ENCODE peak calls at places on chromosomes 12 and 14, in nine cellular contexts. One of them, this sample, is unnamed.
A peak's percentile ranks its signal among the peaks of the same experiment; 100 is the strongest.

GRCh38 chr14:50822501-50823042 is 8.4 kb downstream of the NIN start:
- DNase-seq in psoas muscle: peak; percentile 43
- DNase-seq in heart right ventricle: no peak
- DNase-seq in right lobe of liver: no peak
- DNase-seq in left ventricle myocardium inferior: no peak
- DNase-seq in stomach: no peak
- DNase-seq in PC-9: no peak
- DNase-seq in endothelial cell of umbilical vein: no peak
- DNase-seq in pancreas: no peak
- DNase-seq in this sample: no peak

GRCh38 chr12:6091786-6092566 is 32.5 kb downstream of the VWF start:
- DNase-seq in psoas muscle: no peak
- DNase-seq in heart right ventricle: no peak
- DNase-seq in right lobe of liver: no peak
- DNase-seq in left ventricle myocardium inferior: no peak
- DNase-seq in stomach: no peak
- DNase-seq in PC-9: no peak
- DNase-seq in endothelial cell of umbilical vein: no peak
- DNase-seq in pancreas: no peak
- DNase-seq in this sample: no peak

GRCh38 chr12:97572220-97572619 is 109.6 kb downstream of the RMST start:
- DNase-seq in psoas muscle: no peak
- DNase-seq in heart right ventricle: no peak
- DNase-seq in right lobe of liver: no peak
- DNase-seq in left ventricle myocardium inferior: no peak
- DNase-seq in stomach: no peak
- DNase-seq in PC-9: peak; percentile 62
- DNase-seq in endothelial cell of umbilical vein: no peak
- DNase-seq in pancreas: no peak
- DNase-seq in this sample: no peak

GRCh38 chr12:12533238-12533829 is 29.3 kb downstream of the DUSP16 start:
- DNase-seq in psoas muscle: no peak
- DNase-seq in heart right ventricle: peak; percentile 27
- DNase-seq in right lobe of liver: peak; percentile 15
- DNase-seq in left ventricle myocardium inferior: peak; percentile 34
- DNase-seq in stomach: peak; percentile 78
- DNase-seq in PC-9: peak; percentile 60
- DNase-seq in endothelial cell of umbilical vein: no peak
- DNase-seq in pancreas: peak; percentile 70
- DNase-seq in this sample: no peak

GRCh38 chr14:75310295-75311059 is 31.8 kb downstream of the FOS start:
- DNase-seq in psoas muscle: peak; percentile 84
- DNase-seq in heart right ventricle: peak; percentile 91
- DNase-seq in right lobe of liver: peak; percentile 42
- DNase-seq in left ventricle myocardium inferior: peak; percentile 89
- DNase-seq in stomach: peak; percentile 74
- DNase-seq in PC-9: peak; percentile 54
- DNase-seq in endothelial cell of umbilical vein: peak; percentile 90
- DNase-seq in pancreas: peak; percentile 92
- DNase-seq in this sample: peak; percentile 97

GRCh38 chr14:58730793-58731464 is 93.2 kb downstream of the DACT1 start:
- DNase-seq in psoas muscle: no peak
- DNase-seq in heart right ventricle: no peak
- DNase-seq in right lobe of liver: no peak
- DNase-seq in left ventricle myocardium inferior: no peak
- DNase-seq in stomach: no peak
- DNase-seq in PC-9: no peak
- DNase-seq in endothelial cell of umbilical vein: no peak
- DNase-seq in pancreas: no peak
- DNase-seq in this sample: no peak

GRCh38 chr12:89861086-89861485 is 152.4 kb upstream of the ATP2B1 start:
- DNase-seq in psoas muscle: no peak
- DNase-seq in heart right ventricle: no peak
- DNase-seq in right lobe of liver: no peak
- DNase-seq in left ventricle myocardium inferior: no peak
- DNase-seq in stomach: no peak
- DNase-seq in PC-9: no peak
- DNase-seq in endothelial cell of umbilical vein: no peak
- DNase-seq in pancreas: no peak
- DNase-seq in this sample: no peak

GRCh38 chr12:40158592-40159111 is 52.8 kb upstream of the SLC2A13 start:
- DNase-seq in psoas muscle: no peak
- DNase-seq in heart right ventricle: no peak
- DNase-seq in right lobe of liver: no peak
- DNase-seq in left ventricle myocardium inferior: no peak
- DNase-seq in stomach: no peak
- DNase-seq in PC-9: no peak
- DNase-seq in endothelial cell of umbilical vein: no peak
- DNase-seq in pancreas: no peak
- DNase-seq in this sample: no peak

GRCh38 chr14:89616425-89617141 is 199.6 kb upstream of the FOXN3 start:
- DNase-seq in psoas muscle: no peak
- DNase-seq in heart right ventricle: no peak
- DNase-seq in right lobe of liver: no peak
- DNase-seq in left ventricle myocardium inferior: no peak
- DNase-seq in stomach: no peak
- DNase-seq in PC-9: no peak
- DNase-seq in endothelial cell of umbilical vein: peak; percentile 28
- DNase-seq in pancreas: no peak
- DNase-seq in this sample: no peak

GRCh38 chr12:62190081-62190480 is 70.1 kb upstream of the USP15 start:
- DNase-seq in psoas muscle: no peak
- DNase-seq in heart right ventricle: no peak
- DNase-seq in right lobe of liver: no peak
- DNase-seq in left ventricle myocardium inferior: no peak
- DNase-seq in stomach: no peak
- DNase-seq in PC-9: no peak
- DNase-seq in endothelial cell of umbilical vein: no peak
- DNase-seq in pancreas: no peak
- DNase-seq in this sample: no peak

GRCh38 chr14:50875359-50876090 is 3.7 kb downstream of the ABHD12B start:
- DNase-seq in psoas muscle: no peak
- DNase-seq in heart right ventricle: no peak
- DNase-seq in right lobe of liver: no peak
- DNase-seq in left ventricle myocardium inferior: no peak
- DNase-seq in stomach: no peak
- DNase-seq in PC-9: no peak
- DNase-seq in endothelial cell of umbilical vein: no peak
- DNase-seq in pancreas: no peak
- DNase-seq in this sample: no peak

GRCh38 chr12:46998811-46999368 is 80.5 kb upstream of the PCED1B start:
- DNase-seq in psoas muscle: no peak
- DNase-seq in heart right ventricle: no peak
- DNase-seq in right lobe of liver: no peak
- DNase-seq in left ventricle myocardium inferior: no peak
- DNase-seq in stomach: no peak
- DNase-seq in PC-9: peak; percentile 74
- DNase-seq in endothelial cell of umbilical vein: peak; percentile 8
- DNase-seq in pancreas: no peak
- DNase-seq in this sample: no peak

GRCh38 chr14:23568600-23569310 is 1.2 kb upstream of the AP1G2 start:
- DNase-seq in psoas muscle: no peak
- DNase-seq in heart right ventricle: no peak
- DNase-seq in right lobe of liver: no peak
- DNase-seq in left ventricle myocardium inferior: no peak
- DNase-seq in stomach: no peak
- DNase-seq in PC-9: no peak
- DNase-seq in endothelial cell of umbilical vein: no peak
- DNase-seq in pancreas: no peak
- DNase-seq in this sample: no peak

GRCh38 chr14:76958975-76959710 is 69.4 kb downstream of the IRF2BPL start:
- DNase-seq in psoas muscle: no peak
- DNase-seq in heart right ventricle: peak; percentile 36
- DNase-seq in right lobe of liver: no peak
- DNase-seq in left ventricle myocardium inferior: no peak
- DNase-seq in stomach: no peak
- DNase-seq in PC-9: peak; percentile 96
- DNase-seq in endothelial cell of umbilical vein: peak; percentile 67
- DNase-seq in pancreas: no peak
- DNase-seq in this sample: peak; percentile 80

GRCh38 chr12:12046401-12046800 is 24.3 kb upstream of the BCL2L14 start:
- DNase-seq in psoas muscle: no peak
- DNase-seq in heart right ventricle: no peak
- DNase-seq in right lobe of liver: no peak
- DNase-seq in left ventricle myocardium inferior: no peak
- DNase-seq in stomach: no peak
- DNase-seq in PC-9: no peak
- DNase-seq in endothelial cell of umbilical vein: no peak
- DNase-seq in pancreas: no peak
- DNase-seq in this sample: no peak

GRCh38 chr12:124753230-124753595 is 110.5 kb downstream of the SCARB1 start:
- DNase-seq in psoas muscle: no peak
- DNase-seq in heart right ventricle: no peak
- DNase-seq in right lobe of liver: no peak
- DNase-seq in left ventricle myocardium inferior: no peak
- DNase-seq in stomach: no peak
- DNase-seq in PC-9: no peak
- DNase-seq in endothelial cell of umbilical vein: no peak
- DNase-seq in pancreas: no peak
- DNase-seq in this sample: no peak

GRCh38 chr14:53534841-53535240 is 381.7 kb upstream of the DDHD1 start:
- DNase-seq in psoas muscle: no peak
- DNase-seq in heart right ventricle: no peak
- DNase-seq in right lobe of liver: no peak
- DNase-seq in left ventricle myocardium inferior: no peak
- DNase-seq in stomach: no peak
- DNase-seq in PC-9: no peak
- DNase-seq in endothelial cell of umbilical vein: no peak
- DNase-seq in pancreas: no peak
- DNase-seq in this sample: no peak

GRCh38 chr12:40010899-40011774 is 94.7 kb downstream of the SLC2A13 start:
- DNase-seq in psoas muscle: no peak
- DNase-seq in heart right ventricle: no peak
- DNase-seq in right lobe of liver: no peak
- DNase-seq in left ventricle myocardium inferior: no peak
- DNase-seq in stomach: peak; percentile 45
- DNase-seq in PC-9: peak; percentile 41
- DNase-seq in endothelial cell of umbilical vein: peak; percentile 63
- DNase-seq in pancreas: no peak
- DNase-seq in this sample: peak; percentile 77

GRCh38 chr12:8687846-8688601 is 9.8 kb upstream of the RIMKLB start:
- DNase-seq in psoas muscle: peak; percentile 32
- DNase-seq in heart right ventricle: no peak
- DNase-seq in right lobe of liver: no peak
- DNase-seq in left ventricle myocardium inferior: no peak
- DNase-seq in stomach: no peak
- DNase-seq in PC-9: peak; percentile 59
- DNase-seq in endothelial cell of umbilical vein: peak; percentile 97
- DNase-seq in pancreas: no peak
- DNase-seq in this sample: no peak

DNA sequence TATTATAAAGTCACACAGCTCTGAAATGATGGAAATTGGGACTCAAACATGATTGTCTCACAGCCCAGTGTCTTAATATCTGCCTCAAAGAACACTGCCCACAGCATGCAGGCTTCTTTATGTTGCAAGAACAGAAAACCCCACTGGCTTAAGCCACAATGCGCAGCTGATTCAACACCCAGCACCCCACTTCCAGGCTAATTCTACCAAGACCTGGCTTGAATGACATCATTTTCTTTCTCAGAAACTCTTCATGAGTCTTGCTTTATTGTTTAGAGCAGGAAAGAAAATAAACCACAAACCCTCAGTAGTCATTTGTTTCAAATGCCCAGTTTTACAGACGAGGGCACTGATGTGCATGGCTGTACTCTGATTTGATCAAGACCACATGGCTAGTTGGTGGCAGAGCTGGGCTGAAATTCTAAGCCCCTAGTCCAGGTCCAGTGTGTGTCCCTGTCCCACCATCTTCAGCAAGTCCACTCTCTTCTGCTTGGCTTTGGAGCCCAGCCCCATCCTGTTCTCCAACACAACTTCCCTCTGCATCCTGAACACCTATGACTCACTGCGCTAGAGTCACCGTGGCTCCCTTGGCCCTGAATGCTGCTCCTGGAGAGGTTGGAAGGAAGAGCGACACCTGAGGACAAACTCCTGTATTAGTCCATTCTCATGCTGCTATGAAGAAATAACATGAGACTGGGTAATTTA is 50.3 kb upstream of the SRSF5 start:
- DNase-seq in psoas muscle: no peak
- DNase-seq in heart right ventricle: no peak
- DNase-seq in right lobe of liver: no peak
- DNase-seq in left ventricle myocardium inferior: peak; percentile 16
- DNase-seq in stomach: no peak
- DNase-seq in PC-9: no peak
- DNase-seq in endothelial cell of umbilical vein: peak; percentile 87
- DNase-seq in pancreas: no peak
- DNase-seq in this sample: no peak
- TF ChIP-seq CTCF in psoas muscle: no peak
- TF ChIP-seq CTCF in heart right ventricle: no peak
- TF ChIP-seq CTCF in right lobe of liver: no peak
- TF ChIP-seq CTCF in left ventricle myocardium inferior: no peak
- TF ChIP-seq CTCF in stomach: no peak
- TF ChIP-seq CTCF in PC-9: no peak
- TF ChIP-seq CTCF in endothelial cell of umbilical vein: peak; percentile 5
- TF ChIP-seq CTCF in pancreas: no peak
- TF ChIP-seq CTCF in this sample: no peak

DNA sequence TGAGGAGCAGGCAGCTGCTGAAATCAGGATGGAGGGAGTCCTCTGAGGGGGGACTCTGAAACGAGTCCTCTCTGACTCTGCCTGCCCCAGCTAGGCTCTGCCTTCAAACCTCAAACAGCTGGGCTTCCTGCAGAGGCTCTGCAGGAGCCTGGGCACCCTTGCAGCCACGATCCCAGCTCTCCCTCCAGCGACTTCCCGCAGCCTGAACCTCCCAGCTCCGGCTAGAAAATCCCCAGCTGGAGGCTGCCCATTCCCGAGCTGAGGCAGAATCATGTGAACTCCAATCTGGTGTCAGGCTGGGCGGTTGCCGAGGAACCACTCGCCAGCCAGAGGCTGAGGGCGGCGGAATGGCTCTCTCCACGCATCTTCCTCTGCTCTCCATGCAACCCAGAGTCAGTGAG is at the start of gene GPR68:
- DNase-seq in psoas muscle: peak; percentile 53
- DNase-seq in heart right ventricle: peak; percentile 53
- DNase-seq in right lobe of liver: no peak
- DNase-seq in left ventricle myocardium inferior: peak; percentile 58
- DNase-seq in stomach: peak; percentile 57
- DNase-seq in PC-9: no peak
- DNase-seq in endothelial cell of umbilical vein: no peak
- DNase-seq in pancreas: no peak
- DNase-seq in this sample: peak; percentile 63
- H3K4me1 ChIP-seq in psoas muscle: no peaks in the 10 kb centered on the region
- H3K4me1 ChIP-seq in heart right ventricle: no peaks in the 10 kb centered on the region
- H3K4me1 ChIP-seq in right lobe of liver: no peaks in the 10 kb centered on the region
- H3K4me1 ChIP-seq in left ventricle myocardium inferior: peaks cover 5% of the 10 kb centered on the region
- H3K4me1 ChIP-seq in stomach: peaks cover 25% of the 10 kb centered on the region
- H3K4me1 ChIP-seq in PC-9: no peaks in the 10 kb centered on the region
- H3K4me1 ChIP-seq in endothelial cell of umbilical vein: peaks cover 19% of the 10 kb centered on the region
- H3K4me1 ChIP-seq in pancreas: no peaks in the 10 kb centered on the region
- H3K4me1 ChIP-seq in this sample: peaks cover 26% of the 10 kb centered on the region

GRCh38 chr14:92352158-92352985 is 29.4 kb downstream of the SLC24A4 start:
- DNase-seq in psoas muscle: no peak
- DNase-seq in heart right ventricle: no peak
- DNase-seq in right lobe of liver: no peak
- DNase-seq in left ventricle myocardium inferior: no peak
- DNase-seq in stomach: no peak
- DNase-seq in PC-9: no peak
- DNase-seq in endothelial cell of umbilical vein: no peak
- DNase-seq in pancreas: no peak
- DNase-seq in this sample: no peak
- TF ChIP-seq CTCF in psoas muscle: no peak
- TF ChIP-seq CTCF in heart right ventricle: no peak
- TF ChIP-seq CTCF in right lobe of liver: peak; percentile 21
- TF ChIP-seq CTCF in left ventricle myocardium inferior: no peak
- TF ChIP-seq CTCF in stomach: no peak
- TF ChIP-seq CTCF in PC-9: peak; percentile 74
- TF ChIP-seq CTCF in endothelial cell of umbilical vein: peak; percentile 13
- TF ChIP-seq CTCF in pancreas: no peak
- TF ChIP-seq CTCF in this sample: no peak

GRCh38 chr12:96255077-96255476 is 60.9 kb downstream of the ELK3 start:
- DNase-seq in psoas muscle: peak; percentile 59
- DNase-seq in heart right ventricle: peak; percentile 38
- DNase-seq in right lobe of liver: no peak
- DNase-seq in left ventricle myocardium inferior: peak; percentile 61
- DNase-seq in stomach: no peak
- DNase-seq in PC-9: no peak
- DNase-seq in endothelial cell of umbilical vein: peak; percentile 99
- DNase-seq in pancreas: no peak
- DNase-seq in this sample: peak; percentile 89
- H3K4me1 ChIP-seq in psoas muscle: no peaks in the 10 kb centered on the region
- H3K4me1 ChIP-seq in heart right ventricle: peaks cover 38% of the 10 kb centered on the region
- H3K4me1 ChIP-seq in right lobe of liver: peaks cover 25% of the 10 kb centered on the region
- H3K4me1 ChIP-seq in left ventricle myocardium inferior: peaks cover 80% of the 10 kb centered on the region
- H3K4me1 ChIP-seq in stomach: peaks cover 27% of the 10 kb centered on the region
- H3K4me1 ChIP-seq in PC-9: no peaks in the 10 kb centered on the region
- H3K4me1 ChIP-seq in endothelial cell of umbilical vein: peaks cover 58% of the 10 kb centered on the region
- H3K4me1 ChIP-seq in pancreas: peaks cover 28% of the 10 kb centered on the region
- H3K4me1 ChIP-seq in this sample: peaks cover 40% of the 10 kb centered on the region